ENCODE peak calls at places on chromosome 21, in seven cellular contexts. M is ovary, C is spleen, Q is heart left ventricle, R is adrenal gland, H is lower leg skin, O is endothelial cell of umbilical vein. F is an unnamed sample.

GRCh38 chr21:26852422-26852821 is 7.2 kb upstream of the ADAMTS1 start:
- DNase-seq in H (no peak), M (no peak), C (no peak), O (no peak), R (no peak), Q (no peak), F (no peak)

GRCh38 chr21:45433911-45434644 is 29.1 kb downstream of the COL18A1 start:
- DNase-seq in H (no peak), O (no peak), Q (no peak), R (no peak), C (no peak), M (no peak), F (no peak)

GRCh38 chr21:26844258-26845065 is 747 bp downstream of the ADAMTS1 start:
- DNase-seq in R (peak), C (peak), O (peak), H (no peak), Q (peak), M (peak), F (no peak)

GRCh38 chr21:40049031-40049958 is 182.1 kb downstream of the PCP4 start:
- DNase-seq in H (peak), C (no peak), M (no peak), Q (no peak), O (no peak), R (no peak), F (no peak)

GRCh38 chr21:37224861-37225260 is 42.3 kb downstream of the VPS26C start:
- DNase-seq in M (no peak), H (no peak), O (no peak), C (no peak), R (no peak), Q (no peak), F (no peak)

GRCh38 chr21:28641731-28642130 is 350.9 kb downstream of the LTN1 start:
- DNase-seq in R (no peak), O (no peak), C (no peak), Q (no peak), M (no peak), H (no peak), F (no peak)

GRCh38 chr21:33042812-33043211 is 17.1 kb downstream of the OLIG2 start:
- DNase-seq in C (no peak), O (peak), H (no peak), R (no peak), Q (no peak), M (no peak), F (peak)

GRCh38 chr21:42423197-42423675 is 19.5 kb downstream of the UBASH3A start:
- DNase-seq in R (no peak), Q (no peak), M (no peak), C (peak), O (no peak), H (no peak), F (no peak)

GRCh38 chr21:41719691-41720090 is 47.2 kb downstream of the RIPK4 start:
- DNase-seq in Q (no peak), H (no peak), M (no peak), R (no peak), O (no peak), C (no peak), F (no peak)

GRCh38 chr21:42174173-42174572 is 44.8 kb upstream of the ABCG1 start:
- DNase-seq in M (no peak), Q (no peak), R (no peak), O (no peak), H (no peak), C (no peak), F (no peak)

GRCh38 chr21:46048926-46049889 is 48.7 kb upstream of the COL6A2 start:
- DNase-seq in O (no peak), M (peak), Q (peak), R (no peak), C (no peak), H (peak), F (peak)

GRCh38 chr21:39863111-39863510 is 4.1 kb upstream of the PCP4 start:
- DNase-seq in O (no peak), R (no peak), M (no peak), C (no peak), Q (no peak), H (no peak), F (no peak)

GRCh38 chr21:44024895-44025353 is 12.8 kb downstream of the TRAPPC10 start:
- DNase-seq in R (no peak), M (peak), O (peak), C (no peak), H (peak), Q (peak), F (no peak)

GRCh38 chr21:43204638-43205037 is 35.8 kb downstream of the CRYAA start:
- DNase-seq in C (peak), R (no peak), M (no peak), Q (peak), H (no peak), O (no peak), F (no peak)

GRCh38 chr21:31988492-31989285 is 115.9 kb downstream of the HUNK start:
- DNase-seq in H (peak), M (no peak), R (no peak), O (no peak), Q (no peak), C (no peak), F (no peak)

GRCh38 chr21:28799926-28800325 is 192.8 kb downstream of the LTN1 start:
- DNase-seq in R (no peak), Q (no peak), M (no peak), O (no peak), C (no peak), H (no peak), F (no peak)

GRCh38 chr21:44294391-44295162 is 5.3 kb upstream of the PFKL start:
- DNase-seq in Q (peak), C (no peak), R (no peak), H (no peak), O (no peak), M (peak), F (peak)

GRCh38 chr21:41147096-41147978 is 20.6 kb upstream of the BACE2 start:
- DNase-seq in Q (no peak), R (no peak), H (no peak), M (no peak), O (no peak), C (no peak), F (no peak)

GRCh38 chr21:27047331-27048314 is 80.7 kb upstream of the ADAMTS5 start:
- DNase-seq in H (no peak), R (no peak), M (no peak), O (no peak), Q (no peak), C (no peak), F (no peak)

GRCh38 chr21:18840239-18840638 is 436.7 kb upstream of the TMPRSS15 start:
- DNase-seq in C (no peak), H (no peak), M (no peak), Q (no peak), O (peak), R (no peak), F (no peak)

GRCh38 chr21:15224346-15225086 is 159.7 kb upstream of the NRIP1 start:
- DNase-seq in C (no peak), Q (no peak), H (no peak), R (no peak), M (no peak), O (no peak), F (peak)

GRCh38 chr21:42654179-42654912 is 925 bp downstream of the PDE9A start:
- DNase-seq in H (no peak), Q (no peak), R (no peak), M (no peak), O (no peak), C (peak), F (no peak)

GRCh38 chr21:46172863-46173528 is 11.3 kb downstream of the SPATC1L start:
- DNase-seq in M (peak), O (no peak), C (no peak), Q (no peak), R (no peak), H (no peak), F (no peak)

GRCh38 chr21:37220981-37221664 is 46.0 kb downstream of the VPS26C start:
- DNase-seq in H (peak), R (peak), M (peak), C (peak), O (peak), Q (peak), F (peak)

GRCh38 chr21:29318354-29318753 is 19.6 kb downstream of the BACH1 start:
- DNase-seq in Q (no peak), M (no peak), C (no peak), O (no peak), H (no peak), R (no peak), F (no peak)

GRCh38 chr21:26939532-26940181 is 27.2 kb downstream of the ADAMTS5 start:
- DNase-seq in Q (no peak), O (no peak), C (no peak), M (no peak), R (no peak), H (no peak), F (no peak)

DNA sequence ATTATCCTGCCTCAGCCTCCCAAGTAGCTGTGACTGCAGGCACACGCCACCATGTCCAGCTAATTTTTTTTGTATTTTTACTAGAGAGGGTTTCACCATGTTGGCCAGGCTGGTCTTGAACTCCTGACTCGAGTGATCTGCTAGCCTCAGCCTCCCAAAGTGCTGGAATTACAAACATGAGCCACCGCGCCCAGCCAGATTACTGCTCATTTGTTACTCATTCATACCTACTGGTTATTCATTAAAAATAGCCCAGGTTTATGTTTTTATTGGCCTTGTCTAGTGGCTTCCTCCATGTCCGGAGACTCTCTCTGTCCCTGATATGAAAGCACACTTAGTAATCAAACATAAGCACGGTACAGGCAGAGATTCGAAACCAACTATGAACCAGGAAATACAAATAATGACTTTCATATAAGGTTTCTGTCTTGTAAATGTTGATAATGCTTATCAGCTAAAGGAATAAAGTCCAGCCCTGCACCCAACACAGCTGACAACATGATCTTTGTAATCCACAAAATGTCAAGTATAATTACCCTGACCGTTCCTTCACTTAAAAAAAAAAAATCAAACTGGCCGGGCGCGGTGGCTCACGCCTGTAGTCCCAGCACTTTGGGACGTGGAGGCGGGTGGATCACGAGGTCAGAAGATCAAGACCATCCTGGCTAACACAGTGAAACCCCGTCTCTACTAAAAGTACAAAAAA is 50.4 kb upstream of the CXADR start:
- DNase-seq in M (no peak), O (peak), H (peak), R (no peak), C (no peak), Q (no peak), F (no peak)
- TF ChIP-seq POLR2A in M (no peak), O (no peak), H (no peak), R (no peak), C (no peak), Q (no peak), F (no peak)

GRCh38 chr21:22536511-22536910 is 1538.3 kb downstream of the NCAM2 start:
- DNase-seq in R (no peak), C (no peak), Q (no peak), H (no peak), M (no peak), O (no peak), F (peak)
- TF ChIP-seq POLR2A in R (no peak), C (no peak), Q (no peak), H (no peak), M (no peak), O (no peak), F (no peak)

DNA sequence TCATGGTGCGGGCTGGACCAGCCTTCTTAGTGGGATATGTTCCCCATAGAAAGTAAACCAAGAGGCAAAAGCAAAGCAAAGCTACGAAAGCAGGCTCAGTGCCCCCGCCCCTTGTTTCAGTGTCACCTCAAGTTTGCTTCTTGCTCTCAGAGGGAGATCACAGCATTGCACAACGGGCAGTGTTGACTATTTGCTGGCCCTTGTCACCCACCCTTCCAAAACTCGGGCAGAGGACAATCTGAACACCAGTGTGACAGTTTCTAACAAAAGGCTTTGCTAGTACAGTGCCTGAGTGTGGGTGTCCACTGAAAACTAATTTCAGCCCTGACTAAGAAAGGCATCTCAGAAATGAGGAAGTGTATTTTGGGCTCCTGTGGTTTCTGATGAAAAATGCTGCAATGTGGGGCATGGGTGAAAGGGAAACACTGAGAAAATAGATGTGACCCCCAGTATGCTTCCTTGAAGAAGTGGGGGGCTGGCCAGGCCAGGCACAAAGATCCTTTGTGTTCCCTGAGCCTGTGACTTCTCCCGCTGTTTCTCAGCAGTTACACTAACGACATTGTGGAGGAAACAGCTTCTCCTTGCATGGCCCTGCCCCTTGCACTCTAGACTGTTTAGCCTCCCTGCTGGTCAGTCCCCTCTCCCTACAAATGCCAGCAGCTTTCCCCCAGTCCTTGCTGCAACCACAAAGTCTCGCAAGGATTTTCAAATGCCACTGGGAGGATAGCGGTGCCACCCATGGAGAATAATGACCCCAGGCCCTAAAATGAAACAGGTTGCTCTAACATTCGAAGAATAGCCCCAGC is 33.3 kb upstream of the KCNE1 start:
- DNase-seq in O (peak), Q (no peak), M (no peak), R (no peak), C (no peak), H (no peak), F (peak)
- TF ChIP-seq POLR2A in O (no peak), Q (no peak), M (no peak), R (no peak), C (no peak), H (no peak), F (no peak)

DNA sequence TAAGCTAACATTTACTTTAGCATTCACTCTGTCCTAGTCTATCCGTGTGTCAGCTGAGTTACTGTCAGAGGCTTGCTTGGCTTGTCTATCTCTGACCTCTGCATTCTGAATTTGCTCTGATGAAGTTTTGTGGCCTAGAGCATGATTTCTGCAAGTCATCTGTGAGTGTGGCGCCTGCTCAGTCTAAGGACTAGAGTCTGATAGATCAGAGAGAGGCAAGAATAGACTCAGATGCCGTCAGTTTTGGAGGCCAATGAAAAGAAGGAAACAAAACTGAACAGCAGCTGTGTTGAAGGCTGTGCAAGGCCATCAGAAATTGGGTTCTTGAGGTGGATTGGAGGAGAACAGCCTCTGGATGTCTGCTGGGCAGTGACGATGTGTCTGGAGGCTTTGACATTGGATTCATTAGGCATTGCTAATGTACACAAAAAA is 573.1 kb downstream of the USP25 start:
- DNase-seq in Q (peak), C (no peak), O (peak), H (peak), R (no peak), M (peak), F (no peak)
- TF ChIP-seq POLR2A in Q (no peak), C (no peak), O (no peak), H (no peak), R (no peak), M (no peak), F (no peak)

GRCh38 chr21:38773108-38774061 is 32.3 kb upstream of the ETS2 start:
- DNase-seq in C (no peak), R (no peak), M (no peak), Q (no peak), O (peak), H (peak), F (peak)
- TF ChIP-seq POLR2A in C (no peak), R (no peak), M (no peak), Q (no peak), O (no peak), H (no peak), F (no peak)